ENCODE peak calls at places on chromosomes 16 and 17, in six cellular contexts. O is SJSA1; E is effector memory CD4-positive, alpha-beta T cell; K is aorta; U is CD4-positive, alpha-beta T cell; Y is small intestine. C is an unnamed sample.

GRCh38 chr17:28737770-28738679 is 5.8 kb upstream of the TRAF4 start:
- DNase-seq in K (no peak), O (no peak), E (no peak), Y (no peak), U (no peak), C (no peak)

GRCh38 chr16:3954411-3954921 is 74.0 kb upstream of the CREBBP start:
- DNase-seq in K (no peak), E (no peak), O (no peak), Y (no peak), U (no peak), C (no peak)

GRCh38 chr17:3907483-3908216 is 8.6 kb downstream of the P2RX1 start:
- DNase-seq in E (no peak), K (no peak), Y (no peak), U (no peak), O (no peak), C (no peak)

GRCh38 chr16:23704772-23705516 is 8.1 kb downstream of the ERN2 start:
- DNase-seq in Y (no peak), K (no peak), O (no peak), E (no peak), U (no peak), C (no peak)

GRCh38 chr17:64118452-64118979 is 11.4 kb downstream of the ERN1 start:
- DNase-seq in K (peak; percentile 58), E (no peak), O (no peak), Y (peak; percentile 51), U (no peak), C (no peak)

GRCh38 chr17:21548236-21548635 is 144.1 kb upstream of the KCNJ18 start:
- DNase-seq in E (no peak), U (no peak), O (no peak), Y (no peak), K (no peak), C (no peak)

GRCh38 chr16:79628501-79628975 is 28.0 kb upstream of the MAF start:
- DNase-seq in Y (no peak), K (no peak), U (no peak), O (peak; percentile 44), E (no peak), C (no peak)

GRCh38 chr17:66733759-66734158 is 101.2 kb upstream of the CACNG5 start:
- DNase-seq in Y (no peak), U (no peak), K (no peak), O (no peak), E (no peak), C (no peak)

GRCh38 chr17:50133028-50133768 is 3.2 kb upstream of the SAMD14 start:
- DNase-seq in U (no peak), Y (no peak), E (no peak), K (peak; percentile 84), O (peak; percentile 41), C (no peak)

GRCh38 chr16:57536306-57537193 is at the start of gene CCDC102A:
- DNase-seq in Y (no peak), K (peak; percentile 65), E (peak; percentile 49), U (peak; percentile 28), O (peak; percentile 58), C (no peak)

GRCh38 chr17:17568772-17569195 is 22.7 kb downstream of the PEMT start:
- DNase-seq in E (peak; percentile 27), K (peak; percentile 71), Y (peak; percentile 83), U (peak; percentile 32), O (peak; percentile 44), C (no peak)

GRCh38 chr16:75288181-75288580 is 36.8 kb upstream of the BCAR1 start:
- DNase-seq in U (no peak), E (no peak), K (no peak), O (no peak), Y (no peak), C (no peak)

GRCh38 chr16:56910654-56911539 is 21.0 kb upstream of the HERPUD1 start:
- DNase-seq in K (no peak), O (peak; percentile 62), U (no peak), Y (no peak), E (no peak), C (no peak)

GRCh38 chr17:7330099-7331015 is 1.2 kb upstream of the NEURL4 start:
- DNase-seq in E (peak; percentile 75), Y (peak; percentile 81), U (no peak), K (peak; percentile 85), O (no peak), C (peak; percentile 80)

GRCh38 chr17:7328009-7328408 is 1.1 kb downstream of the NEURL4 start:
- DNase-seq in U (no peak), Y (no peak), K (no peak), O (no peak), E (no peak), C (no peak)

GRCh38 chr17:7327501-7327900 is 1.6 kb downstream of the NEURL4 start:
- DNase-seq in K (no peak), Y (no peak), U (no peak), O (no peak), E (no peak), C (no peak)

GRCh38 chr17:7329360-7330098 is 394 bp upstream of the NEURL4 start:
- DNase-seq in U (peak; percentile 91), O (peak; percentile 99), Y (peak; percentile 98), K (peak; percentile 99), E (peak; percentile 94), C (peak; percentile 95)

DNA sequence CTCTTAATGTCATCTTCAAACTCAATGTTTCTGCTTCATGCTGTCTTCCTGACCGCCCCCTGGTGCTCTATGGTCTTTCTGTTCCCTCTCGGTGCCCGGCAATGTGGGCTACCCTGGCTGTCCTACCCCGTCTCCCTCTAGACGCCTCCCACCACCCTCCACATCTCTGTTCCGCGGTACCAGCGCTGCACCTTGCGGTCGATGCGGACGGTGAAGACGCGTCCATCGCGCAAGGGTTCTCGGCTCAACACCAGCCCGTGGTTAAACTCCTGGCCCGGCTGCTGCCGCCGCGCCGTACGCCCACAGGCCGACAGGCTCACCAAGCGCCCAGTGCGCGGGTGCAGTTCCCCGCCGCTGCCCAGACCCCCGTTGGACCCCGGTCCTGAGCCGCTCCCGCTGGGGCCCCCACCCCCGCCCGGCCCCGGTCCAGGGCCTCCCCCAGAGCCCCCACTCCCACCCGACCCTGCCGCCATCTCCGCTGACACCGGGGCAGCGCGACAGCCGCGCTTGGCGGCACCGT is at the start of gene NEURL4:
- DNase-seq in U (no peak), O (peak; percentile 27), E (no peak), K (no peak), Y (no peak), C (no peak)
- H3K27ac ChIP-seq in U (peak within 1 kb of the TSS; percentile 80), O (peak within 1 kb of the TSS; percentile 39), E (peak within 1 kb of the TSS; percentile 85), K (peak within 1 kb of the TSS; percentile 15), Y (peak within 1 kb of the TSS; percentile 73), C (peak within 1 kb of the TSS; percentile 92)

GRCh38 chr16:15876503-15876902 is 11.9 kb downstream of the CEP20 start:
- DNase-seq in O (no peak), U (no peak), K (no peak), E (no peak), Y (no peak), C (no peak)
- H3K27ac ChIP-seq in O (no peak overlapping the region), U (no peak overlapping the region), K (no peak overlapping the region), E (no peak overlapping the region), Y (no peak overlapping the region), C (no peak overlapping the region)

GRCh38 chr16:52182840-52183239 is 364.1 kb downstream of the TOX3 start:
- DNase-seq in E (no peak), Y (no peak), U (no peak), O (no peak), K (no peak), C (no peak)

GRCh38 chr16:52184336-52184735 is 362.6 kb downstream of the TOX3 start:
- DNase-seq in Y (no peak), U (no peak), O (no peak), E (no peak), K (no peak), C (no peak)
- H3K27ac ChIP-seq in Y (no peak overlapping the region), U (no peak overlapping the region), O (no peak overlapping the region), E (no peak overlapping the region), K (no peak overlapping the region), C (no peak overlapping the region)

DNA sequence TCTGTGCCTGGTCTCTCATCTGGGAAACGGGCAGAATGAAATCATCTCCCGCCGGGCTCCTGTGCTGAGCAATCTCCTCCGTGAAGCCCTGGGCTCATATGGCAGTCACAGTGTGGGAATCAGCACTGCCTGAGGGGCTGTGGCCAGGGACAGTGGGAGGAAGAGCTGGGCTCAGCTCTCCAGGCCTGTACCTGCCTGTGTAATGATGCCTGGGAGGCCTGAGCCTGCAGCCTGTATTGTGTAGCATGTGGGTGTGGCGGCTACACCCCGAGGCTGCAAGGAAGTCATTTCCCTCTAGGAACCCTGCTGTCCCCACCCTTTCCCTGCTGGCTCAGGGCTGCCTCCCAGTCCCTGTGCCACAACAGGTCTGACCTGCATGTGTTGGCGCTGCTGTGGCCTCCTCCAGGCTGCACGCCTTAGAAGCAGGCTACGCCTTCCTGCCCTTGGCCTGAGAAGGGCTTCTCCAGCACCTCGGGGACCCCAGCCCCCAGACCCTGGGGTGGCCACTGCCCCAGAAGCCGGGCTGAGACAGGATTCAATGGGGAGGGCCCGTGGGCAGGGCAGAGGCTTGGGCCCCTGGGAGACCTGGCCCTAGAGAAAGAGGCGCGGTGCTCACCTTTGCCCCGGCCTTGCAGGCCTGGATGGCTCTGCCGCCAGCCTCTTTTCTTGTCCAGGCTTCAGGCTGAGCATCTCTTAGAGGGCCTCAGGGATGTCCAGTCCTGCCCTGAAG is 2.1 kb downstream of the ITGB4 start:
- DNase-seq in Y (peak; percentile 95), K (no peak), U (no peak), O (no peak), E (no peak), C (no peak)
- H3K27ac ChIP-seq in Y (peak overlapping the region; percentile 99), K (no peak overlapping the region), U (no peak overlapping the region), O (no peak overlapping the region), E (no peak overlapping the region), C (peak overlapping the region; percentile 30)

DNA sequence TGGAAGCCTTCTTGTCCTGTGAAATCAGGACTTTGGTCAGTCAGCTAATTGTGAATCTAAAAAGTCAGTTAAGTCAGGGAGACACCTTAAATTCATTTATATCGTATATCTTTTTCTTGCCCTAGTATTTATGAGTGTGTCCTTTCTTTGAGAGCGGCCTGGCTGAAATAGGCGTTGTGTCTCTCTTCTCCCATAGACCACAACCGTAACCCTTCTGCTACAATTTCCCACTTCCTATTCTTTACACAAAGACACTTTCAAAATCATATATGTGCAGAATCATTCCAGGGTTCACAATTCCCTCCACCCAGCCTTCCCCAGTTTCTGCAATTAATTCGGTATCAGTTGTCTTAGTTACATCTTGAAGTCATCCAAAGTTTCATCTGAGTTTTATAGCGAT is 14.0 kb upstream of the COTL1 start:
- DNase-seq in K (no peak), Y (no peak), E (no peak), U (no peak), O (no peak), C (no peak)
- H3K27ac ChIP-seq in K (no peak overlapping the region), Y (no peak overlapping the region), E (no peak overlapping the region), U (no peak overlapping the region), O (no peak overlapping the region), C (no peak overlapping the region)

GRCh38 chr17:82113422-82113821 is 15.4 kb upstream of the FASN start:
- DNase-seq in U (no peak), E (no peak), K (no peak), O (no peak), Y (no peak), C (no peak)
- H3K27ac ChIP-seq in U (no peak overlapping the region), E (no peak overlapping the region), K (no peak overlapping the region), O (no peak overlapping the region), Y (no peak overlapping the region), C (no peak overlapping the region)

DNA sequence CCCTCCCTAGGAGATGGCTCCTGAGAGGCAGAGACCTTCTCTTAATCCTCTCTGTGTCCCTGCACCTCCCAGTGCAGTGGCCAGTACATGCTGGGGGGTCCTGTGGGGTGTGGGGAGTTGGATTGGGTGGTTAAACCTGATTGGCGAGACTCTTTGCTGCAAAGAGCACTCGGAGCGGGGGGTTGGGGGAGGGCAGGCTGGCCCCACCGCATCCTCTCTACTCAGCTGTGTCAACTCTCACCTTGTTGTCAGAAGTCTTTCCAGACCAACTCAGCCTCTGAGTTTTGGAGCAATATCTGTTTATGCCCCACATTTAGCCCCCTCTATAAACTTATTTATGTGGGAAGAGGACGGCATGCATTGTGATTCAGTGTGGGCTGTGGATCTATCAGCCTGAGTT is 40.0 kb downstream of the SMARCE1 start:
- DNase-seq in U (peak; percentile 58), E (no peak), K (no peak), Y (no peak), O (no peak), C (no peak)
- H3K27ac ChIP-seq in U (peak overlapping the region; percentile 99), E (peak overlapping the region; percentile 99), K (no peak overlapping the region), Y (no peak overlapping the region), O (no peak overlapping the region), C (no peak overlapping the region)